ENCODE peak calls at places on chromosome 1, in eight cellular contexts. T, U, Q, A, E, W, O and C are unnamed samples.

GRCh38 chr1:156195853-156196252 is 1.9 kb downstream of the SLC25A44 start:
- DNase-seq in T (no peak), U (no peak), Q (no peak), A (no peak), E (no peak), W (no peak), O (no peak), C (no peak)

GRCh38 chr1:53693773-53694717 is 44.9 kb downstream of the GLIS1 start:
- DNase-seq in T (peak), U (no peak), Q (no peak), A (no peak), E (no peak), W (no peak), O (no peak), C (no peak)

GRCh38 chr1:242349636-242350035 is 174.9 kb downstream of the PLD5 start:
- DNase-seq in T (no peak), U (no peak), Q (no peak), A (no peak), E (no peak), W (no peak), O (no peak), C (no peak)

GRCh38 chr1:40977721-40978120 is 1.8 kb upstream of the CTPS1 start:
- DNase-seq in T (no peak), U (no peak), Q (no peak), A (no peak), E (no peak), W (no peak), O (no peak), C (no peak)

GRCh38 chr1:6246497-6247295 is 2.7 kb downstream of the HES3 start:
- DNase-seq in T (peak), U (peak), Q (no peak), A (peak), E (peak), W (peak), O (peak), C (peak)

GRCh38 chr1:76158126-76158525 is 83.6 kb downstream of the ST6GALNAC3 start:
- DNase-seq in T (no peak), U (no peak), Q (no peak), A (no peak), E (no peak), W (no peak), O (no peak), C (no peak)

GRCh38 chr1:214448536-214448935 is 102.9 kb downstream of the PTPN14 start:
- DNase-seq in T (no peak), U (no peak), Q (no peak), A (no peak), E (no peak), W (no peak), O (no peak), C (no peak)

GRCh38 chr1:64493864-64494263 is 23.9 kb downstream of the CACHD1 start:
- DNase-seq in T (no peak), U (no peak), Q (no peak), A (no peak), E (no peak), W (no peak), O (no peak), C (no peak)

GRCh38 chr1:1118011-1118892 is 2.4 kb upstream of the C1orf159 start:
- DNase-seq in T (no peak), U (no peak), Q (no peak), A (no peak), E (no peak), W (peak), O (no peak), C (no peak)

GRCh38 chr1:176850871-176851270 is 313.6 kb downstream of the ASTN1 start:
- DNase-seq in T (no peak), U (no peak), Q (no peak), A (no peak), E (no peak), W (no peak), O (no peak), C (no peak)

GRCh38 chr1:65812065-65812464 is 19.4 kb downstream of the PDE4B start:
- DNase-seq in T (no peak), U (no peak), Q (no peak), A (no peak), E (peak), W (peak), O (peak), C (peak)

GRCh38 chr1:2530501-2531361 is 668 bp upstream of the HES5 start:
- DNase-seq in T (peak), U (no peak), Q (no peak), A (no peak), E (no peak), W (no peak), O (no peak), C (no peak)

GRCh38 chr1:195376190-195376589 is 1232.0 kb downstream of the KCNT2 start:
- DNase-seq in T (no peak), U (no peak), Q (no peak), A (no peak), E (no peak), W (no peak), O (no peak), C (no peak)

GRCh38 chr1:48718116-48718630 is 58.5 kb downstream of the BEND5 start:
- DNase-seq in T (no peak), U (no peak), Q (no peak), A (no peak), E (no peak), W (no peak), O (no peak), C (no peak)

GRCh38 chr1:15885269-15885668 is 37.8 kb downstream of the SPEN start:
- DNase-seq in T (no peak), U (no peak), Q (no peak), A (no peak), E (no peak), W (no peak), O (no peak), C (no peak)

GRCh38 chr1:156655151-156655903 is 13.4 kb downstream of the BCAN start:
- DNase-seq in T (no peak), U (no peak), Q (no peak), A (no peak), E (no peak), W (peak), O (no peak), C (no peak)

GRCh38 chr1:165075725-165076370 is 280.7 kb downstream of the LMX1A start:
- DNase-seq in T (no peak), U (no peak), Q (no peak), A (no peak), E (no peak), W (no peak), O (no peak), C (no peak)

GRCh38 chr1:229432116-229432461 is 1.8 kb downstream of the ACTA1 start:
- DNase-seq in T (no peak), U (no peak), Q (no peak), A (no peak), E (no peak), W (no peak), O (no peak), C (no peak)

GRCh38 chr1:207670997-207671396 is 26.1 kb downstream of the CR1L start:
- DNase-seq in T (no peak), U (no peak), Q (no peak), A (no peak), E (no peak), W (no peak), O (no peak), C (no peak)

GRCh38 chr1:97144527-97144926 is 422.9 kb downstream of the PTBP2 start:
- DNase-seq in T (no peak), U (no peak), Q (no peak), A (no peak), E (no peak), W (no peak), O (no peak), C (no peak)

GRCh38 chr1:34113887-34114286 is 51.1 kb downstream of the CSMD2 start:
- DNase-seq in T (no peak), U (no peak), Q (no peak), A (peak), E (no peak), W (no peak), O (no peak), C (no peak)